ENCODE peak calls at places on chromosomes 13 and 19, in five cellular contexts. R is IMR-90, Q is lung, A is adrenal gland, D is left ventricle myocardium inferior. O is an unnamed sample. For H3K9me3, the result is how much of the 10 kb centered on the place peaks cover.

GRCh38 chr13:100530645-100531044 is 57.9 kb downstream of the GGACT start:
- DNase-seq in R (peak), Q (no peak), A (no peak), D (no peak), O (no peak)

GRCh38 chr13:76293346-76293745 is 592.9 kb downstream of the KCTD12 start:
- DNase-seq in R (peak), Q (no peak), D (no peak), A (no peak), O (no peak)

GRCh38 chr19:35870798-35871197 is 2.4 kb downstream of the APLP1 start:
- DNase-seq in A (no peak), D (no peak), R (no peak), Q (no peak), O (no peak)

GRCh38 chr13:53250272-53250875 is 221.8 kb downstream of the OLFM4 start:
- DNase-seq in Q (no peak), R (peak), D (no peak), A (peak), O (no peak)

GRCh38 chr13:44271915-44272341 is 101.7 kb upstream of the SERP2 start:
- DNase-seq in A (peak), D (no peak), R (no peak), Q (no peak), O (no peak)

GRCh38 chr13:27192896-27193295 is 21.3 kb upstream of the USP12 start:
- DNase-seq in Q (no peak), D (no peak), A (no peak), R (no peak), O (no peak)

GRCh38 chr13:28586585-28587540 is 72.1 kb upstream of the POMP start:
- DNase-seq in D (no peak), A (no peak), R (no peak), Q (no peak), O (no peak)

GRCh38 chr19:35717665-35718344 is at the start of gene KMT2B:
- DNase-seq in A (no peak), R (no peak), D (no peak), Q (no peak), O (no peak)

GRCh38 chr19:3224346-3225325 is at the start of gene CELF5:
- DNase-seq in R (no peak), D (peak), Q (no peak), A (peak), O (peak)

DNA sequence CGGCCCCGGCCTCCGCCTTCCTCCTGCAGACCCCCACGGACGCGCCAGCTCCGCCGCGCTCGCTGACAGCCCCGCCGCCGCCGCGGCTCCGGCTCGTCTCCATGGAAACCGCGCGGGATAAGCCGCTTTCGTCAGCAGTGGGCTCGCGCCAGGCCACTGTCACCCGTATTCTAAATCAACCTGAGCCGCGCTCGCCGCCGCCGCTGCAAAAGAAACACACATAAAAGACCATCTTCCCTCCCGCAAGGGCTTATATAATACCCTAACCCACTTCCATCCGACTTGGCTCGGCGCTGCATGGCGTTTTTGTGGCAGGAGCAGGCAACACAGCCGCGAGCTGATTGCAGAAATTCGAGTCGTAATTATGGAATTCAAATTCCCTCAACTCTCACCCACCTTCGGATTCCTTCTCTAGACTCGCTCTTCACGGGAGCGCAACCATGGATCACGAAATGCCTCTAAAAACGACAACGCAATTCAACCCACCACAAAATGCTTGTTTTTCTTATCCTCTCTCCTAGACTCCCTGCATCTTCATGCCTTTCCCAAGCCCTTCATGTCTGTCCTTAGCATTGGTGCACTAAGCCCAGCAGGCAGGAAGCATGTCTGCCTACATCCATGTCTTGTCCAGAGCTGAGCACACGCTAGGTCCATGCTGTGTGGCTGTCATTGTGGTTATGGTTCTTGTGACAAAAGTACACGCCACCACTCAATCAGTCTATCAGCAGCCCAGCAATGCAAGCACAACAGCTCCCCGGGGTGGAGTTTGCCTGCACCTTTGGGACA is at the start of gene AMER2:
- DNase-seq in D (peak), R (no peak), Q (no peak), A (peak), O (no peak)
- H3K27ac ChIP-seq in D (no peak), R (no peak), Q (no peak), A (no peak), O (no peak)

DNA sequence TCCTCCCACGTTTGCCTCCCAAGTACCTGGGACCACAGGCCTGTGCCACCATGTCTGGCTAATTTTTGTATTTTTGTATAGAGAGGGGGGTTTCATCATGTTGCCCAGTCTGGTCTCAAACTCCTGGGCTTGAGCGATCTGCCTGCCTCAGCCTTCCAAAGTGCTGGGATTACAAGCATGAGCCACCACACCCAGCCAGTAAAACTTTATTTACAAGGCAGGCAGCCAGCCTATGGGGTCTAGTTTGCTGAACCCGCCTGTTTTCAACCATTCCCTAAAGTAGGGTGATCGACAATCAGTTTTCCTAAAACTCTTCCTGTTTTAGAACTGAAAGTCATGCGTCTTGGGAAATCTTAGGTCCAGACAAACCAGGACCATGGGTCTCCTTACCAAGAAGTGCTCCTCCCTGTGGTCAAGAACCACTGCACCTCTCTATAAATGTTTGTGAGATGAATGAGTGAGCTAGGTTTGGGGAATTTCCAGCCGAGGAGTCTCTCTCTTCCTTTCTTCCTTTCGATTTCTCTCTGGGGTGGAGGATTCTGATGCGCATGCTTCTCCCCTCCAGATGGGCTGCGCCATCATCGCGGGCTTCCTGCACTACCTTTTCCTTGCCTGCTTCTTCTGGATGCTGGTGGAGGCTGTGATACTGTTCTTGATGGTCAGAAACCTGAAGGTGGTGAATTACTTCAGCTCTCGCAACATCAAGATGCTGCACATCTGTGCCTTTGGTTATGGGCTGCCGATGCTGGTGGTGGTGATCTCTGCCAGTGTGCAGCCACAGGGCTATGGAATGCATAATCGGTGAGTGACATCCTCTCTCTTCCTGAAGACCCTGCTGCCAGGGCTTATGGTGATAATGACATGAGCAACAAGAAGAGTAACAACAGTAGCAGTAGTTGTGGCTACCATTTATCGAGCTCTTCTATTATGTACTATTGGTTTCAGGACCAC is 38.7 kb downstream of the ADGRE1 start:
- DNase-seq in Q (no peak), R (no peak), A (no peak), D (no peak), O (no peak)
- TF ChIP-seq CTCF in Q (no peak), R (no peak), A (no peak), D (no peak), O (no peak)

DNA sequence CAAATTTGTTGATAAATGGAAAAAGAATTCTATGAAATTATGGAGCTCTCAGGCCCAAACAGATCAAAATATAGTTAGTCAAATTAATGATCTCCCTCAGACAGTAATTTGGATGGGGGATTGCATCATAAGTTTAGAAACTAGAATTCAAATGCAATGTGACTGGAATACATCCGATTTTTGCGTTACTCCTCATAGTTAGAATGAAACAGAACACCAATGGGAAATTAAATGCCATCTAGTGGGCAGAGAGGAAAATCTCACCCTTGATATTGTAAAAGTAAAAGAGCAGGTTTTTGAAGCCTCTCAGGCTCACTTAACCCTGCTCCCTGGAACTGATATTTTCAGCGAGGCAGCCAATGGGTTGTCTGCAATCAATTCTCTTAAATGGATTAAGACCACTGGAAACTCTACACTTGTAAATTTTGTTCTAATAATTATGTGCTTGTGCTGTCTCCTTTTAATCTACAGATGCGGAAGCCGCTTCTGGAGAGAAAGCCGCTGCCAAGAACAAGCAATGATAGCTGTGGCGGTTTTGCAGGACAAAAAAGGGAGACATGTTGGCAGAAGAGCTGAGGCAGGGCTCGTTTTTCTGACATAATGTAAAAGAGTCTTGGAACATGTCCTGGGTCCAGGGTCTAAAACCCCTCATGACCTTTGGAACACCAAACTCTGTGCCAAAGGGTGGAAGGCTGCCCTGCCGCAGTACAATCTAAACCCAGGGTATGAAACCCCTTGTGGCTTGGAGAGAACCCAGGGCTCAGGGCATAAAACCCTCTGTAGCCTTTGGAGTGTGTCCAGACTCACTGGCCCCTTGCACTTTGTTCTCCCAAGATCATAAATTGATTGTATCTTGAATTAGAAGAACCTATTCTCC is 12.9 kb downstream of the ZNF417 start:
- DNase-seq in A (no peak), D (no peak), Q (no peak), R (peak), O (no peak)
- H3K9me3 ChIP-seq in A (under half), D (half or more), Q (under half), R (under half), O (under half)

GRCh38 chr19:58305065-58305931 is at the start of gene ERVK3-1:
- DNase-seq in Q (peak), D (peak), A (peak), R (peak), O (peak)

GRCh38 chr19:58304748-58305064 is 471 bp upstream of the ERVK3-1 start:
- DNase-seq in R (no peak), D (no peak), Q (no peak), A (no peak), O (no peak)

GRCh38 chr19:58304255-58304654 is 922 bp upstream of the ERVK3-1 start:
- DNase-seq in A (no peak), D (no peak), Q (no peak), R (no peak), O (no peak)

GRCh38 chr19:58307736-58308135 is 2.6 kb downstream of the ERVK3-1 start:
- DNase-seq in A (no peak), Q (no peak), D (no peak), R (no peak), O (no peak)

DNA sequence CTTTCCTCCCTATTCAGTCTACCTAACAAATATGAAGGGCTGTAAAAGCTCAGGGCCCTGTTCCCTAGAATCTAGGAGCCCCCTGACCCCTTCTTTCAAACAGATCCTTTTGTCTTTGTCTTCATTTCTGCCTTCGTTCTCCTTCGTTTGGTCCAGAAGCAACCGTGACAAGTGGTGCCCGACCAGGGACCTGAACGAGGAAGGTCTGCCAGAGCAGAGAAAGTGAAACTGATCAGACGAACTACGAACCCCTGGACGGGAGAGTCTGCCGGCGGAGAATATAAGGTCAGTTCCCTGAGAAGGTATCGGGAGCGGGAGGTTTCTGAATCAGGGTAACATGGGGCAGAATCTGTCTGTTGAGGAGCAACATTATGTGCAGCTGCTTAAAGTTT is 751 bp downstream of the ERVK3-1 start:
- DNase-seq in D (no peak), Q (no peak), R (no peak), A (no peak), O (no peak)
- H3K27ac ChIP-seq in D (peak), Q (peak), R (no peak), A (peak), O (peak)

GRCh38 chr13:107799001-107799400 is 416.3 kb downstream of the LIG4 start:
- DNase-seq in A (no peak), D (no peak), R (peak), Q (no peak), O (no peak)
- TF ChIP-seq CTCF in A (no peak), D (no peak), R (no peak), Q (no peak), O (no peak)

GRCh38 chr19:57276430-57276829 is 3.9 kb upstream of the ZNF460 start:
- DNase-seq in R (no peak), A (no peak), Q (no peak), D (no peak), O (no peak)
- H3K9me3 ChIP-seq in R (under half), A (under half), Q (under half), D (under half), O (under half)